ENCODE peak calls at places on chromosome 1, in ten cellular contexts. T, C, I, P, V, X, R, F, S and A are unnamed samples.

GRCh38 chr1:30183895-30184294 is 539.5 kb downstream of the MATN1 start:
- DNase-seq in T (no peak), C (no peak), I (no peak), P (no peak), V (no peak), X (no peak), R (no peak), F (no peak), S (no peak), A (no peak)

GRCh38 chr1:167289063-167289442 is 68.4 kb downstream of the POU2F1 start:
- DNase-seq in T (no peak), C (no peak), I (no peak), P (no peak), V (no peak), X (no peak), R (no peak), F (no peak), S (no peak), A (no peak)

GRCh38 chr1:35324486-35324885 is 56.0 kb downstream of the ZMYM4 start:
- DNase-seq in T (no peak), C (no peak), I (peak; percentile 46), P (peak; percentile 56), V (no peak), X (no peak), R (no peak), F (no peak), S (no peak), A (no peak)

GRCh38 chr1:150650193-150650592 is 20.8 kb upstream of the ENSA start:
- DNase-seq in T (no peak), C (no peak), I (peak; percentile 71), P (no peak), V (no peak), X (peak; percentile 66), R (no peak), F (no peak), S (peak; percentile 78), A (no peak)

GRCh38 chr1:77438239-77438913 is 156.6 kb downstream of the AK5 start:
- DNase-seq in T (no peak), C (no peak), I (peak; percentile 89), P (peak; percentile 61), V (no peak), X (no peak), R (no peak), F (no peak), S (no peak), A (no peak)

GRCh38 chr1:27070390-27071048 is 57.9 kb upstream of the TENT5B start:
- DNase-seq in T (no peak), C (no peak), I (no peak), P (no peak), V (no peak), X (no peak), R (no peak), F (no peak), S (peak; percentile 73), A (no peak)

GRCh38 chr1:161274874-161275273 is 16.3 kb downstream of the PCP4L1 start:
- DNase-seq in T (no peak), C (no peak), I (no peak), P (no peak), V (no peak), X (no peak), R (no peak), F (no peak), S (no peak), A (no peak)

GRCh38 chr1:41952208-41952607 is 33.5 kb upstream of the HIVEP3 start:
- DNase-seq in T (no peak), C (no peak), I (no peak), P (no peak), V (no peak), X (no peak), R (no peak), F (no peak), S (no peak), A (no peak)

DNA sequence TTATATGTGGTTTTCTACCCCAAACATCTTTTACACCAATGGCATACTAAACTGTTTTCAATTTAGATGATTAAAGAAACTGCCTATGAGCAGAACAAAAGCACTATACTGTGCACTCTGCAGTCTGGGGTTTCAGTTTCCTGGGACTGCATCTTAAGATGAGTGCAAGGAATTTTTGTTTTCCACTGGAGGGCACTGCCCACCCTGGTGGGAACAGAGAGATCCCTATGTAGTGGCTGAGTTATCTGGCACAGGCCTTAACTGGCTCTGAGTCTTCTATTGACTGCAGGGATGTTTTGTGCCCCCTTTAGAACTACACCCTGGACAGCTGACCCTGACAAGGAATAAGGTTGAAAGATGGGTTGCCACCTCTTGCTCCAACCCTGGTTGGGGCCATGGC is 12.0 kb downstream of the PROK1 start:
- DNase-seq in T (no peak), C (no peak), I (peak; percentile 37), P (no peak), V (no peak), X (peak; percentile 19), R (no peak), F (no peak), S (no peak), A (no peak)
- TF ChIP-seq CTCF in T (no peak), C (peak; percentile 16), I (peak; percentile 4), P (peak; percentile 10), V (no peak), X (peak; percentile 47), R (no peak), F (no peak), S (no peak), A (no peak)

DNA sequence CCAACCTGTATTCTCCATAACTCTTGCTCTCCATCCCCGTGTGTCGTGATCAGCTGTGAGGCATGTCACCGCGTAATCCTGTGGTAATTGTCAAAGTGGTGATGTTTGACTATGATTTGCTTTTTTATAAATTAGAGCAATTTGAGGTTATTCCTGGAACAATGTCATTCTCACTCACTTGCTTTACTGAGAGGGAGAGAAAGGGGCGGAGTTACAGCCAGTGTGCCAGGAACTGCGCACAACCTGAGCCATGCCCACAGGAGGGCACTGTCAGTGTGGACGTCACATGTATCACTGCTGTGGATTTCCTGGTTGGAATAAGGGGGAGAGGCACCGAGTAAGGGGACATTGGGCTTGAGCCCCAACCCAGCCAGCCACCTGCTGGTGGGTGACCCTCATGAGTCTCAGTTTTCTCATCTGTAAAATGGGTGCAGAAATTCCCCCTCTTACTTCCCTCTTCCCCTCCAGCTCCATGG is 6.9 kb downstream of the ADGRB2 start:
- DNase-seq in T (no peak), C (no peak), I (no peak), P (no peak), V (no peak), X (no peak), R (no peak), F (no peak), S (no peak), A (no peak)
- TF ChIP-seq CTCF in T (no peak), C (no peak), I (no peak), P (no peak), V (no peak), X (no peak), R (no peak), F (no peak), S (no peak), A (no peak)

GRCh38 chr1:42999308-42999707 is 40.6 kb upstream of the SLC2A1 start:
- DNase-seq in T (no peak), C (no peak), I (no peak), P (peak; percentile 27), V (no peak), X (peak; percentile 9), R (no peak), F (no peak), S (no peak), A (no peak)
- TF ChIP-seq CTCF in T (no peak), C (no peak), I (no peak), P (no peak), V (no peak), X (no peak), R (no peak), F (no peak), S (no peak), A (no peak)

GRCh38 chr1:23848673-23849616 is 19.1 kb downstream of the FUCA1 start:
- DNase-seq in T (no peak), C (no peak), I (no peak), P (no peak), V (no peak), X (no peak), R (no peak), F (no peak), S (no peak), A (no peak)

DNA sequence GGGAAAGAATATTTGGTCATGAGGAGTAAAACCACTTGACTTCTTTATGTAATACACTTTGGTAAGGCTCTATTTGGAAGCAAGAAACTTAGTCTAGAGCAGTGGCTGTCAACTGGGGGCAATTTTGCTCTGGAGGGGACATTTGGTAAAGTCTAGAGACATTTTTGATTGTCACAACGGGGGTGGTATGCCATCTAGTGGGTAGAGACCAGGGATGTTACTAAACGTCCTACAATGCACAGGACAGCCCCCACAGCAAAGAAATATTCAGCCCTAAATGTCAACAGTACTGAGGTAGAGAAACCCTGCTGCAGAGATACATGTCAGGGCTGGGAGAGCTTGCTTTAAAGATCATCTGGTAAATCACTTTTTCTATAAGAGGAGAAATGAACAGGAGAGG is 13.5 kb downstream of the FUCA1 start:
- DNase-seq in T (no peak), C (no peak), I (peak; percentile 15), P (peak; percentile 35), V (no peak), X (no peak), R (no peak), F (peak; percentile 21), S (no peak), A (no peak)
- TF ChIP-seq CTCF in T (no peak), C (peak; percentile 43), I (peak; percentile 41), P (no peak), V (no peak), X (peak; percentile 54), R (no peak), F (peak; percentile 18), S (no peak), A (no peak)